ENCODE peak calls at places on chromosomes 5 and 9, in four cellular contexts. L is tibial nerve, I is left ventricle myocardium inferior, J is SK-N-SH. S is an unnamed sample.

GRCh38 chr9:12464910-12465512 is 228.2 kb upstream of the TYRP1 start:
- DNase-seq in J (peak; percentile 6), I (no peak), L (no peak), S (no peak)

GRCh38 chr9:114157516-114158176 is 2.3 kb downstream of the COL27A1 start:
- DNase-seq in I (no peak), J (no peak), L (no peak), S (no peak)

GRCh38 chr5:116947691-116948528 is 373.3 kb upstream of the SEMA6A start:
- DNase-seq in J (peak; percentile 30), I (peak; percentile 45), L (no peak), S (no peak)

GRCh38 chr5:65037845-65038815 is 269.4 kb downstream of the CWC27 start:
- DNase-seq in I (no peak), L (no peak), J (no peak), S (no peak)

GRCh38 chr9:108599571-108599970 is 256.2 kb downstream of the ACTL7B start:
- DNase-seq in L (no peak), I (no peak), J (no peak), S (no peak)

GRCh38 chr5:45696206-45696836 is at the start of gene HCN1:
- DNase-seq in I (peak; percentile 74), J (peak; percentile 81), L (peak; percentile 33), S (no peak)

GRCh38 chr5:147887925-147888324 is 9.4 kb downstream of the SCGB3A2 start:
- DNase-seq in J (no peak), I (no peak), L (no peak), S (no peak)

GRCh38 chr5:110917161-110917875 is 154.2 kb upstream of the TSLP start:
- DNase-seq in J (no peak), I (no peak), L (no peak), S (no peak)

GRCh38 chr9:32986971-32987370 is 14.5 kb downstream of the APTX start:
- DNase-seq in J (no peak), L (no peak), I (no peak), S (no peak)

GRCh38 chr5:170907758-170908157 is 45.9 kb downstream of the RANBP17 start:
- DNase-seq in I (no peak), L (no peak), J (no peak), S (no peak)

GRCh38 chr5:17189381-17190036 is 27.9 kb upstream of the BASP1 start:
- DNase-seq in I (peak; percentile 70), J (peak; percentile 58), L (peak; percentile 73), S (peak; percentile 58)

GRCh38 chr9:125268394-125269013 is 6.9 kb downstream of the GAPVD1 start:
- DNase-seq in L (no peak), I (no peak), J (no peak), S (no peak)

GRCh38 chr5:102811962-102812361 is 56.9 kb downstream of the PAM start:
- DNase-seq in L (no peak), I (no peak), J (no peak), S (no peak)

GRCh38 chr5:151156732-151157402 is 712 bp downstream of the ANXA6 start:
- DNase-seq in J (peak; percentile 62), I (no peak), L (no peak), S (no peak)

GRCh38 chr9:131879531-131880290 is 139.8 kb upstream of the RAPGEF1 start:
- DNase-seq in I (no peak), L (no peak), J (no peak), S (no peak)

GRCh38 chr9:89234636-89235035 is 56.0 kb upstream of the SHC3 start:
- DNase-seq in I (no peak), J (peak; percentile 72), L (no peak), S (no peak)

GRCh38 chr9:26502311-26502710 is 390.3 kb downstream of the CAAP1 start:
- DNase-seq in J (no peak), I (no peak), L (no peak), S (no peak)

GRCh38 chr5:194102-194501 is 2.8 kb downstream of the LRRC14B start:
- DNase-seq in L (no peak), I (peak; percentile 64), J (no peak), S (no peak)
- H3K4me3 ChIP-seq in L (no peak overlapping the region), I (peak overlapping the region; percentile 69), J (no peak overlapping the region), S (no peak overlapping the region)

GRCh38 chr9:129994947-129995346 is 48.0 kb downstream of the FNBP1 start:
- DNase-seq in I (no peak), J (no peak), L (no peak), S (no peak)
- H3K27ac ChIP-seq in I (no peak overlapping the region), J (peak overlapping the region; percentile 48), L (peak overlapping the region; percentile 81), S (no peak overlapping the region)

GRCh38 chr9:133729646-133730281 is 8.4 kb downstream of the SARDH start:
- DNase-seq in I (no peak), L (no peak), J (peak; percentile 15), S (no peak)
- TF ChIP-seq CTCF in I (no peak), L (no peak), J (no peak), S (no peak)

GRCh38 chr5:175795959-175796358 is 75.4 kb upstream of the CPLX2 start:
- DNase-seq in J (no peak), I (no peak), L (no peak), S (no peak)
- H3K4me3 ChIP-seq in J (no peak overlapping the region), I (no peak overlapping the region), L (no peak overlapping the region), S (no peak overlapping the region)

GRCh38 chr9:76863832-76864231 is 42.1 kb downstream of the PRUNE2 start:
- DNase-seq in J (no peak), I (no peak), L (no peak), S (no peak)

GRCh38 chr9:76856016-76856415 is 49.9 kb downstream of the PRUNE2 start:
- DNase-seq in J (no peak), I (no peak), L (no peak), S (no peak)

DNA sequence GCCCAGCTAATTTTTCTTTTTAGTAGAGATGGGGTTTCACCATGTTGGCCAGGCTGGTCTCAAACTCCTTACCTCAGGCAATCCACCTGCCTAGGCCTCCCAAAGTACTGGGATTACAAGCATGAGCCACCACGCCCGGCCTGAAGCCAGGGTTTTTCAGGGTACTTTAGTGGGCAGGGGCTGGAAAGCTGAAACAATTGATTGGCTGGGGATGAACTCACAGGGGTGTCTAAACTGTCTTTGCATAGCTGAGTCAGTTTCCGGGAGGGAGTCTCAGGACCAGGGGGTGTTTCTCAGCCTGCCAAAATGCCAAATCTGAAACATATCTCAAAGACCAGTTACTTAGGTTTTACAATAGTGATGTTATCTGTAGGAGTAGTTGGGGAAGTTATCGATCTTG is 46.1 kb downstream of the PRUNE2 start:
- DNase-seq in L (no peak), J (no peak), I (no peak), S (no peak)
- H3K27ac ChIP-seq in L (no peak overlapping the region), J (peak overlapping the region; percentile 25), I (no peak overlapping the region), S (no peak overlapping the region)

GRCh38 chr5:123397538-123397937 is 25.7 kb downstream of the CEP120 start:
- DNase-seq in L (no peak), I (no peak), J (no peak), S (no peak)

GRCh38 chr5:123398058-123398728 is 25.0 kb downstream of the CEP120 start:
- DNase-seq in J (no peak), I (no peak), L (no peak), S (no peak)

GRCh38 chr5:123401320-123401719 is 21.9 kb downstream of the CEP120 start:
- DNase-seq in I (no peak), L (no peak), J (no peak), S (no peak)
- TF ChIP-seq CTCF in I (no peak), L (no peak), J (no peak), S (no peak)

GRCh38 chr5:66903709-66904108 is 292.9 kb downstream of the CD180 start:
- DNase-seq in I (no peak), J (no peak), L (no peak), S (no peak)
- H3K4me3 ChIP-seq in I (no peak overlapping the region), J (no peak overlapping the region), L (no peak overlapping the region), S (no peak overlapping the region)

GRCh38 chr9:133403766-133404439 is 13.9 kb downstream of the REXO4 start:
- DNase-seq in I (no peak), J (peak; percentile 57), L (no peak), S (no peak)
- H3K27ac ChIP-seq in I (no peak overlapping the region), J (no peak overlapping the region), L (no peak overlapping the region), S (no peak overlapping the region)

GRCh38 chr5:30650311-30650710 is 543.2 kb upstream of the CDH6 start:
- DNase-seq in I (no peak), L (no peak), J (no peak), S (no peak)
- TF ChIP-seq CTCF in I (no peak), L (no peak), J (peak; percentile 30), S (no peak)

S was measured in AG04450.